ENCODE peak calls at places on chromosome 4, in ten cellular contexts. P is ovary, G is tibial nerve, A is H1, L is A549, J is suprapubic skin, T is stomach, N is K562, O is sigmoid colon, W is upper lobe of left lung. U is an unnamed sample.

GRCh38 chr4:1937550-1937949 is 66.4 kb downstream of the NSD2 start:
- DNase-seq in T (no peak), A (no peak), W (no peak), P (no peak), G (no peak), O (no peak), N (no peak), J (no peak), L (no peak), U (no peak)

GRCh38 chr4:169810325-169811323 is 52.9 kb upstream of the HPF1 start:
- DNase-seq in N (peak; percentile 69), G (peak; percentile 75), W (no peak), J (no peak), P (no peak), T (no peak), L (peak; percentile 76), A (no peak), O (no peak), U (peak; percentile 10)

GRCh38 chr4:11013265-11013664 is 328.7 kb upstream of the CLNK start:
- DNase-seq in O (no peak), L (no peak), J (no peak), N (no peak), A (no peak), W (no peak), T (no peak), P (no peak), G (no peak), U (no peak)

GRCh38 chr4:173242466-173243250 is 74.0 kb downstream of the GALNT7 start:
- DNase-seq in P (no peak), T (no peak), G (no peak), O (no peak), A (no peak), L (no peak), N (no peak), W (no peak), J (no peak), U (no peak)

GRCh38 chr4:113436360-113436759 is 325.2 kb downstream of the CAMK2D start:
- DNase-seq in T (no peak), L (no peak), W (no peak), G (peak; percentile 49), P (peak; percentile 39), A (no peak), N (no peak), O (no peak), J (no peak), U (no peak)

GRCh38 chr4:78704981-78705757 is 71.0 kb upstream of the BMP2K start:
- DNase-seq in O (no peak), P (no peak), A (no peak), T (no peak), G (no peak), W (no peak), N (no peak), L (peak; percentile 3), J (no peak), U (no peak)

GRCh38 chr4:171266666-171267065 is 546.5 kb upstream of the GALNTL6 start:
- DNase-seq in T (no peak), J (no peak), N (no peak), O (no peak), G (no peak), L (no peak), P (no peak), W (no peak), A (no peak), U (no peak)

GRCh38 chr4:48329976-48330375 is 11.4 kb upstream of the SLAIN2 start:
- DNase-seq in J (no peak), G (no peak), W (no peak), N (no peak), P (no peak), A (no peak), L (peak; percentile 19), T (no peak), O (no peak), U (no peak)

GRCh38 chr4:92184566-92184965 is 119.2 kb upstream of the GRID2 start:
- DNase-seq in G (no peak), O (no peak), L (no peak), T (no peak), W (no peak), A (no peak), N (no peak), P (no peak), J (no peak), U (no peak)

GRCh38 chr4:53785996-53786395 is 194.7 kb upstream of the LNX1 start:
- DNase-seq in W (no peak), J (no peak), G (no peak), O (no peak), N (no peak), A (no peak), T (no peak), P (no peak), L (no peak), U (no peak)

GRCh38 chr4:169098969-169099685 is 89.1 kb upstream of the CBR4 start:
- DNase-seq in A (no peak), T (no peak), N (no peak), L (no peak), W (no peak), G (no peak), J (no peak), O (no peak), P (no peak), U (no peak)

GRCh38 chr4:68451246-68452211 is 4.3 kb downstream of the TMPRSS11E start:
- DNase-seq in A (peak; percentile 44), G (no peak), T (no peak), L (no peak), J (no peak), P (no peak), N (no peak), W (no peak), O (no peak), U (no peak)

GRCh38 chr4:53595823-53596222 is 4.5 kb upstream of the LNX1 start:
- DNase-seq in N (no peak), P (no peak), O (no peak), G (no peak), L (no peak), J (no peak), W (no peak), A (no peak), T (no peak), U (no peak)

GRCh38 chr4:7398104-7398423 is 36.7 kb downstream of the PSAPL1 start:
- DNase-seq in T (no peak), N (no peak), J (peak; percentile 52), P (peak; percentile 26), O (peak; percentile 77), G (no peak), L (no peak), A (no peak), W (no peak), U (peak; percentile 18)

GRCh38 chr4:184534511-184535391 is 60.4 kb upstream of the IRF2 start:
- DNase-seq in A (no peak), P (no peak), G (no peak), O (no peak), T (no peak), W (no peak), N (no peak), L (no peak), J (no peak), U (no peak)

GRCh38 chr4:2253160-2254084 is 8.5 kb downstream of the MXD4 start:
- DNase-seq in A (no peak), T (peak; percentile 15), J (peak; percentile 79), G (peak; percentile 3), W (peak; percentile 63), O (peak; percentile 62), P (peak; percentile 7), N (no peak), L (no peak), U (no peak)

GRCh38 chr4:86934147-86934771 is 552 bp upstream of the AFF1 start:
- DNase-seq in P (no peak), J (no peak), N (no peak), G (peak; percentile 12), A (no peak), W (no peak), L (no peak), O (no peak), T (no peak), U (peak; percentile 9)

GRCh38 chr4:1367230-1367935 is 20.4 kb downstream of the UVSSA start:
- DNase-seq in O (peak; percentile 49), A (no peak), W (peak; percentile 67), J (peak; percentile 74), L (no peak), G (no peak), T (no peak), N (no peak), P (no peak), U (no peak)

GRCh38 chr4:73679836-73680235 is 59.6 kb upstream of the RASSF6 start:
- DNase-seq in T (no peak), W (no peak), N (no peak), J (no peak), G (no peak), O (no peak), A (no peak), P (no peak), L (peak; percentile 37), U (no peak)

DNA sequence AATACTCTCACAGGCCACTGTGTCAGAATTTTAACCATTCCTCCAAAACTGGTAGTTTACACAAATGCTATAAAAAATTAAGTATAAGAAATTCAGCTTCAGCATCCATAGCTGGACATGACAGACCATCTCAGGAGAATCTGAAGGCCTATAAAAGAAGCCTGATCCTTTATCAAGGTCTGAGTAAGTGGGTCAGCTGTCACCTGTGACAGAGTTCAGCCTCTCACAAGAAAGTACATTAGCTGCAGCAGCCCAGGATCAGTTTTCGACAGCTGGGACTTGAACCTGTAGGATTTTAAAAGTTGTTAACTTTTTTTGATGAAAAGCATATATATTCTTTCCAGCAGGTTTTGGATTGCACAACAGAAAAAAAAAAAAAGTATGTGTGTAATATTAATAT is 60.7 kb downstream of the PPP3CA start:
- DNase-seq in N (no peak), L (no peak), O (no peak), J (no peak), G (no peak), T (no peak), P (no peak), W (no peak), A (no peak), U (no peak)
- H3K4me1 ChIP-seq in N (no peaks in the 10 kb centered on the region), L (peaks cover 73% of the 10 kb centered on the region), O (peaks cover 28% of the 10 kb centered on the region), J (peaks cover 75% of the 10 kb centered on the region), G (no peaks in the 10 kb centered on the region), T (peaks cover 100% of the 10 kb centered on the region), P (peaks cover 18% of the 10 kb centered on the region), W (peaks cover 58% of the 10 kb centered on the region), A (no peaks in the 10 kb centered on the region), U (peaks cover 6% of the 10 kb centered on the region)

GRCh38 chr4:64551125-64551524 is 141.9 kb upstream of the TECRL start:
- DNase-seq in P (no peak), T (no peak), G (no peak), W (no peak), A (no peak), N (no peak), L (no peak), J (no peak), O (no peak), U (no peak)
- TF ChIP-seq POLR2A in P (no peak), T (no peak), G (no peak), W (no peak), A (no peak), N (no peak), L (no peak), J (no peak), O (no peak), U (no peak)

GRCh38 chr4:57153207-57153606 is 43.0 kb upstream of the IGFBP7 start:
- DNase-seq in P (no peak), L (no peak), J (no peak), O (no peak), A (no peak), G (no peak), N (no peak), W (no peak), T (no peak), U (no peak)
- TF ChIP-seq EP300 in P (no peak), L (no peak), J (no peak), O (no peak), A (no peak), G (no peak), N (no peak), W (no peak), T (no peak), U (no peak)

GRCh38 chr4:42638276-42638675 is 18.6 kb downstream of the ATP8A1 start:
- DNase-seq in N (no peak), P (no peak), T (no peak), L (no peak), A (no peak), W (no peak), O (no peak), G (no peak), J (no peak), U (no peak)
- H3K4me1 ChIP-seq in N (no peaks in the 10 kb centered on the region), P (no peaks in the 10 kb centered on the region), T (peaks cover 42% of the 10 kb centered on the region), L (no peaks in the 10 kb centered on the region), A (no peaks in the 10 kb centered on the region), W (peaks cover 41% of the 10 kb centered on the region), O (no peaks in the 10 kb centered on the region), G (no peaks in the 10 kb centered on the region), J (no peaks in the 10 kb centered on the region), U (peaks cover 49% of the 10 kb centered on the region)